ENCODE peak calls at places on chromosomes 16 and 17, in four cellular contexts. H is LNCaP clone FGC, S is HFF-Myc, T is tibial artery. I is an unnamed sample.

GRCh38 chr17:16297367-16298139 is 55.7 kb downstream of the CENPV start:
- DNase-seq in H (no peak), S (no peak), T (no peak), I (no peak)

GRCh38 chr17:83091257-83092141 is 12.1 kb downstream of the METRNL start:
- DNase-seq in S (no peak), T (no peak), H (no peak), I (no peak)

GRCh38 chr17:44039829-44040635 is 25.3 kb upstream of the TMEM101 start:
- DNase-seq in T (no peak), S (no peak), H (no peak), I (no peak)

GRCh38 chr16:70730944-70731343 is 45.1 kb upstream of the MTSS2 start:
- DNase-seq in S (no peak), T (no peak), H (no peak), I (no peak)

GRCh38 chr16:50802000-50802399 is 60.1 kb downstream of the CYLD start:
- DNase-seq in H (no peak), S (no peak), T (no peak), I (no peak)

GRCh38 chr17:73939808-73940207 is 263.7 kb upstream of the RPL38 start:
- DNase-seq in S (no peak), H (no peak), T (no peak), I (no peak)

GRCh38 chr17:82943751-82944150 is 103.9 kb upstream of the ZNF750 start:
- DNase-seq in T (peak; percentile 50), H (no peak), S (no peak), I (no peak)

GRCh38 chr17:45195424-45195823 is 26.3 kb upstream of the FMNL1 start:
- DNase-seq in T (no peak), S (no peak), H (no peak), I (no peak)

GRCh38 chr17:77214743-77215142 is 74.0 kb downstream of the SEC14L1 start:
- DNase-seq in T (no peak), H (peak; percentile 40), S (no peak), I (no peak)

GRCh38 chr16:72705806-72706205 is 342.1 kb downstream of the ZFHX3 start:
- DNase-seq in H (no peak), T (no peak), S (no peak), I (no peak)

GRCh38 chr16:89360760-89361435 is 129.5 kb downstream of the ANKRD11 start:
- DNase-seq in S (no peak), H (no peak), T (no peak), I (no peak)

GRCh38 chr16:85136705-85137322 is 24.5 kb upstream of the CIBAR2 start:
- DNase-seq in S (no peak), T (peak; percentile 73), H (peak; percentile 15), I (no peak)

GRCh38 chr16:72612271-72612670 is 435.7 kb downstream of the ZFHX3 start:
- DNase-seq in S (peak; percentile 32), T (no peak), H (no peak), I (no peak)

GRCh38 chr16:73714976-73715375 is 581.6 kb upstream of the PSMD7 start:
- DNase-seq in S (no peak), T (no peak), H (no peak), I (no peak)

GRCh38 chr17:7548585-7549400 is at the start of gene TNFSF12:
- DNase-seq in S (no peak), T (peak; percentile 84), H (no peak), I (no peak)

GRCh38 chr17:80371196-80371595 is 43.8 kb upstream of the ENDOV start:
- DNase-seq in T (no peak), S (no peak), H (no peak), I (no peak)

GRCh38 chr17:78544876-78545755 is 32.1 kb downstream of the DNAH17 start:
- DNase-seq in T (no peak), H (no peak), S (no peak), I (no peak)

GRCh38 chr17:10668771-10669170 is 11.7 kb upstream of the MYH3 start:
- DNase-seq in T (no peak), S (no peak), H (no peak), I (no peak)

GRCh38 chr17:76714822-76715461 is 4.2 kb upstream of the MXRA7 start:
- DNase-seq in T (peak; percentile 82), S (no peak), H (no peak), I (no peak)

GRCh38 chr16:48384982-48385271 is 286 bp downstream of the SIAH1 start:
- DNase-seq in H (no peak), S (no peak), T (no peak), I (no peak)

GRCh38 chr16:56647641-56648431 is 3.9 kb upstream of the MT1B start:
- DNase-seq in S (no peak), H (no peak), T (no peak), I (no peak)
- TF ChIP-seq CTCF in S (no peak), H (no peak), T (no peak), I (no peak)

GRCh38 chr17:31562447-31562846 is 171.0 kb downstream of the RAB11FIP4 start:
- DNase-seq in H (no peak), S (no peak), T (no peak), I (no peak)

GRCh38 chr17:31560836-31561235 is 169.4 kb downstream of the RAB11FIP4 start:
- DNase-seq in H (no peak), T (no peak), S (no peak), I (no peak)

GRCh38 chr17:31559647-31560501 is 168.4 kb downstream of the RAB11FIP4 start:
- DNase-seq in H (no peak), S (no peak), T (peak; percentile 74), I (no peak)

GRCh38 chr17:31564291-31564690 is 172.8 kb downstream of the RAB11FIP4 start:
- DNase-seq in S (no peak), T (no peak), H (no peak), I (no peak)

DNA sequence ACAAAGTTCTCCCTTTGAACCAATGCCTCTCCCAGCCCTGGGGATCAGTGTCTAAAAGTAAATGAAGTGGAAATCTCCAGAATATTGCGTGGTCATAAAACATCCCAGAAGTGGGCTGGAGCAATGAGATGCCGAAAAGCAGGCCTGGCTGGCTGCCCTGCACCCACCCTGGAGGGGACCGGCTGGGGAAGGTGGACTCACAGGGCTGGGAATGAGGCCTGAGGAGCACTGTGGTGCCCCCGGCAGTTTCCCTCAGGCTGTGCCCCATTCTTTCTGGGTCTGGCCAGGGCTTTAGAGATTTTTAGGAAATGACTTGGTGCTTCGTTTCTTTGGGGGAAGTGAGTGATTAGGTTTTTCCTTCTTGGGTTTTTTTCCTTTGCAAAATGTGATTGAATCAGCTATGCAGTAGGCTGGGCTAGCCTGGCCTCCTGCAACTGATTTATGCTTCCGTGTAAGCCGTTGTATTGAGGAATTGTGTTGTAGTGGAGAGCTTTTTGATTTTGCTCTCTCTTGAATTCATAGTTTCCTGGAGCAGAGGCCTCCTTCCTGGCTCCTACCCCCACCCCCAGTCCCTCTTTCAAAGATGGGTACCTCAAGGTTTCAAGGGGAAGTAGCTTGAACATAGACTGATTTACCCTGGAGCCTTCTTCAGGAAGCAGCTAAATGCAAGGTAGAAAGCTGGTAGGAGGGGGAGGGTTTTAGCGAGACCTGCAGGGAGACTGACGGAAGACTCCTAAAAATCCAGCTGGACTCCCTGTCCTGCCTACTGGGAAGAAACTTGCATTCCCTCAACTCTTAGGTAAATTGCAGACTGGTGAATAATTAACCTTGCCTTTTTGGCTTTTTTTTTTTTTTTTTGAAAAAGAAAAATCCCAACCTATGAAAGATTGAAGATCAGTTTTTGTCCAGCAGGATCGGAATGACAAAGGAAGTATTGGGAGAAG is 170.3 kb downstream of the RAB11FIP4 start:
- DNase-seq in T (no peak), S (no peak), H (no peak), I (no peak)
- H3K4me3 ChIP-seq in T (peak overlapping the region; percentile 76), S (peak overlapping the region; percentile 67), H (no peak overlapping the region), I (peak overlapping the region; percentile 6)

GRCh38 chr16:66115373-66115772 is 251.1 kb upstream of the CDH5 start:
- DNase-seq in S (no peak), H (no peak), T (no peak), I (no peak)
- TF ChIP-seq CTCF in S (peak; percentile 26), H (peak; percentile 33), T (no peak), I (no peak)

DNA sequence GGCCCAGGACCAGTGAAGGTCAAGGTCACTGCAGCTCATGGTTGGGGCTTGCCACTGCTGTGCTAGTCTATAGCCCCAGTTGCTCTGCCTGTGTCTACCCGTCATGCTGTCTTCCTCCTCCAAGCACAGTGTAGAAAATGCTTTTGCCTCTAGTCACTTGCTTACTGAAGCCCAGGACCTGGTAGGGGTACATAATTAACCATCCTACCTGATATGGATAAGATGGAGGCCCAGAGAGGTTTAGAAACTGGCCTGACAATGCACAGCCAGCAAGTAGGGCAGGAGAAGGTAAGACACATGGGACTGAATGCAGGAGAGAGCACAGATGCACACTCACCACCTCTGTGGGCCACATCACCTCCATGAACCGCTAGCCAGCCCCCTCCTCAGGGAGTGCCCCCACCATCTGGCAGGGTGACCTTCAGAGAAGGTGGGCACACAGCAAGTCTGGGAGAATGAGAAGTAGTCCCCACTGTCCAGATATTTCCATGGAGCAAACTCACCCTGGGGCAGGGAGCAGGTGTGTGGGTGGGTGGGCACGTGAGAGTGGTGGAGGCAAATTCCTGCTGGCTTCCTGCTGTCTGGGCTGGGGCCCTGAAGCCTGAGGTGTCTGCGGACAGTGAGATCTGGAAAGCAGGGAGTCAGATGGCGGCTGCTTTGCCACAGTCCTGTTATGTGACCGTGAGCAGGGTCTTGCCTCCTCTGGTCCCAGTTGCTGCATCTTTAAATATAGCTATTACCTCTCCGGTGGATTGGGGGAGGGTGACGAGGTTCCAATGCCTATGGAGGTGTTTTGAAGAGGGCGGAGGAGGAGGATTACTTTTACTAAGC is 1.0 kb downstream of the CX3CL1 start:
- DNase-seq in T (no peak), S (no peak), H (no peak), I (peak; percentile 34)
- H3K4me3 ChIP-seq in T (peak overlapping the region; percentile 78), S (no peak overlapping the region), H (no peak overlapping the region), I (peak overlapping the region; percentile 59)

GRCh38 chr16:69535123-69536050 is 30.4 kb upstream of the NFAT5 start:
- DNase-seq in S (no peak), H (no peak), T (no peak), I (no peak)

GRCh38 chr16:69531988-69532387 is 33.8 kb upstream of the NFAT5 start:
- DNase-seq in T (no peak), H (no peak), S (no peak), I (no peak)

GRCh38 chr16:69537706-69538080 is 28.1 kb upstream of the NFAT5 start:
- DNase-seq in T (no peak), H (no peak), S (no peak), I (no peak)

GRCh38 chr16:69534720-69535119 is 31.0 kb upstream of the NFAT5 start:
- DNase-seq in T (no peak), S (no peak), H (no peak), I (no peak)

GRCh38 chr16:69532761-69533459 is 32.9 kb upstream of the NFAT5 start:
- DNase-seq in H (no peak), S (no peak), T (no peak), I (no peak)
- TF ChIP-seq CTCF in H (no peak), S (no peak), T (no peak), I (no peak)

DNA sequence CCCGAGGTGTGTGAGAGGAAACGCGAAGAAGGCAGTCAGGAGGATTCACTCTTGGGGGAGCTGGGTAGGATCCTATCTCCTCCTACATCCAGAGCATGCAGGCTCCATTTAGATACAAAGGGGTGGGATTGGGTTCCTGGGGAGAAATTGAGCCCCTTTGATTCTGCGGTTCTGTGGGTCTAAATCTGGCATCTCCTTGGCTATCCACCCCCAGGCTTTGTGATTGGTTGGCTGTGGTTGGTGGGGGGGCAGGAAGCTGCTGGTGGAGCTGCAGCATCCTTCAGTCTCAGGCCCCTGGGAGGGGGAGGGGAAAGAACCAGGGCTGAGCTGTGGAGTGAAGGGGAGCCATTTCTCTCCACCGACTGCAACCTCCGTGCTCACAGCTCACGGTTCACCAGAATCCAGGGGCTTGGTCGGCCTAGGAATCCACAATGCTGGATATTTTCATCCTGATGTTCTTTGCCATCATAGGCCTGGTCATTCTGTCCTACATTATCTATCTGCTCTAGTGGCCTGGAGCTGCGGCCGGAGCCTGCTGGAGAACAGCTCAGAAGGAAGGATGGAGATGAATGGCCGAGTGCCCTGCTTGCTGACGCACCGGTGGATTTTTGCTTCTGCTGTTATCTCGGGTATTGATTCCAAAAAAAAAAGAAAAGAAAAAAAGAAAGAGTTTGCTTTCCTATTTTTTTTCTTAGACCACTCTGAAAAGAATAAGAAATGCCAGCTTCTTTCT is at the start of gene LASP1NB:
- DNase-seq in H (no peak), S (no peak), T (peak; percentile 72), I (no peak)
- H3K4me3 ChIP-seq in H (no peak within 1 kb of the TSS), S (no peak within 1 kb of the TSS), T (no peak within 1 kb of the TSS), I (no peak within 1 kb of the TSS)

I was measured in kidney epithelial cell.